ENCODE peak calls at places on chromosomes 16 and 17, in nine cellular contexts. L is A549, K is right lobe of liver, E is IMR-90, U is adrenal gland, C is breast epithelium, S is sigmoid colon, Q is tibial nerve, R is ovary. J is an unnamed sample.

GRCh38 chr17:9255838-9256237 is 234.5 kb downstream of the NTN1 start:
- DNase-seq in L (no peak), K (no peak), E (no peak), U (no peak), C (no peak), S (no peak), Q (no peak), R (no peak), J (no peak)

GRCh38 chr16:72974142-72974769 is 73.7 kb downstream of the ZFHX3 start:
- DNase-seq in L (no peak), K (peak; percentile 71), E (no peak), U (peak; percentile 52), C (no peak), S (no peak), Q (no peak), R (no peak), J (no peak)

GRCh38 chr16:12225816-12226480 is 249.4 kb downstream of the SNX29 start:
- DNase-seq in L (no peak), K (no peak), E (peak; percentile 53), U (no peak), C (no peak), S (no peak), Q (no peak), R (no peak), J (no peak)

GRCh38 chr17:4144411-4144747 is 1.4 kb downstream of the CYB5D2 start:
- DNase-seq in L (no peak), K (no peak), E (no peak), U (no peak), C (no peak), S (no peak), Q (no peak), R (no peak), J (no peak)

GRCh38 chr17:28338056-28338768 is 2.7 kb downstream of the TNFAIP1 start:
- DNase-seq in L (no peak), K (no peak), E (peak; percentile 86), U (peak; percentile 35), C (no peak), S (no peak), Q (no peak), R (no peak), J (no peak)

GRCh38 chr17:73347355-73347754 is 35.6 kb upstream of the CDC42EP4 start:
- DNase-seq in L (no peak), K (no peak), E (no peak), U (no peak), C (no peak), S (no peak), Q (no peak), R (no peak), J (no peak)

GRCh38 chr16:66199189-66199588 is 167.3 kb upstream of the CDH5 start:
- DNase-seq in L (no peak), K (no peak), E (peak; percentile 28), U (peak; percentile 30), C (no peak), S (no peak), Q (no peak), R (no peak), J (no peak)

GRCh38 chr17:18044609-18045008 is 5.4 kb downstream of the GID4 start:
- DNase-seq in L (no peak), K (no peak), E (no peak), U (peak; percentile 51), C (no peak), S (no peak), Q (no peak), R (no peak), J (no peak)

GRCh38 chr16:69166221-69166833 is 20.6 kb upstream of the SNTB2 start:
- DNase-seq in L (no peak), K (no peak), E (peak; percentile 82), U (no peak), C (no peak), S (peak; percentile 26), Q (no peak), R (no peak), J (no peak)

DNA sequence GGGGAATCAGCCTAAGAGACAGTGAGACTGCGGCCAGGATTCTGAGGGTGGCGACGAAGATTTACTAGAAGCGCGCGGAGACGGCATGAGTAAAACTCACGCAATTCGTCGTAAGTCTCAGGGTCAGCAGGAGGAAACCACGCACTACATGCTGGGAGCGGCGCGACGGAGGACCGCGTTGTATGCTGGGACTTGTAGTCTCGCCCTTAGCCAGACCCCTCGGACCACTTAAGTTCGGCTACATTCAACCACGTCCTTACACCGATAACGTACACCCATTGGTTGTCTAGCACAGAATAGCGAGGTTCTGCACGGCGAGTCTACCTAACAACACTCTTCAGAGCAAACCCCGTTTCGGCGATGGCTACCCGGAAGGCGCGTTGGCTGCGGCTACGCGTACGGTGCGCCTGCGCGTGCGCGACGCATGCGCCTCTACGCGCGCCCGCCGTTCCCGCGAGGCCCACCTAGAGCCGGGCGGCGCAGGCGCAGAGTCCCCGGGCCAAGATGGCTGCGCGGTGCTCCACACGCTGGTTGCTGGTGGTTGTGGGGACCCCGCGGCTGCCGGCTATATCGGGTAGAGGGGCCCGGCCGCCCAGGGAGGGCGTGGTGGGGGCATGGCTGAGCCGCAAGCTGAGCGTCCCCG is at the start of gene DNAJA3:
- DNase-seq in L (peak; percentile 98), K (peak; percentile 94), E (peak; percentile 96), U (peak; percentile 96), C (peak; percentile 89), S (peak; percentile 96), Q (peak; percentile 84), R (peak; percentile 89), J (peak; percentile 96)
- TF ChIP-seq POLR2A in L (peak; percentile 88), K (peak; percentile 84), E (peak; percentile 92), U (peak; percentile 42), C (no peak), S (peak; percentile 75), Q (peak; percentile 62), R (peak; percentile 74), J (peak; percentile 76)

GRCh38 chr16:75648265-75649076 is 898 bp downstream of the TERF2IP start:
- DNase-seq in L (peak; percentile 77), K (peak; percentile 83), E (peak; percentile 65), U (peak; percentile 88), C (peak; percentile 78), S (peak; percentile 90), Q (peak; percentile 87), R (peak; percentile 79), J (peak; percentile 90)
- H3K4me1 ChIP-seq in L (peaks cover 22% of the 10 kb centered on the region), K (no peaks in the 10 kb centered on the region), E (peaks cover 6% of the 10 kb centered on the region), U (peaks cover 55% of the 10 kb centered on the region), C (peaks cover 34% of the 10 kb centered on the region), S (no peaks in the 10 kb centered on the region), Q (peaks cover 47% of the 10 kb centered on the region), R (peaks cover 12% of the 10 kb centered on the region), J (no peaks in the 10 kb centered on the region)

DNA sequence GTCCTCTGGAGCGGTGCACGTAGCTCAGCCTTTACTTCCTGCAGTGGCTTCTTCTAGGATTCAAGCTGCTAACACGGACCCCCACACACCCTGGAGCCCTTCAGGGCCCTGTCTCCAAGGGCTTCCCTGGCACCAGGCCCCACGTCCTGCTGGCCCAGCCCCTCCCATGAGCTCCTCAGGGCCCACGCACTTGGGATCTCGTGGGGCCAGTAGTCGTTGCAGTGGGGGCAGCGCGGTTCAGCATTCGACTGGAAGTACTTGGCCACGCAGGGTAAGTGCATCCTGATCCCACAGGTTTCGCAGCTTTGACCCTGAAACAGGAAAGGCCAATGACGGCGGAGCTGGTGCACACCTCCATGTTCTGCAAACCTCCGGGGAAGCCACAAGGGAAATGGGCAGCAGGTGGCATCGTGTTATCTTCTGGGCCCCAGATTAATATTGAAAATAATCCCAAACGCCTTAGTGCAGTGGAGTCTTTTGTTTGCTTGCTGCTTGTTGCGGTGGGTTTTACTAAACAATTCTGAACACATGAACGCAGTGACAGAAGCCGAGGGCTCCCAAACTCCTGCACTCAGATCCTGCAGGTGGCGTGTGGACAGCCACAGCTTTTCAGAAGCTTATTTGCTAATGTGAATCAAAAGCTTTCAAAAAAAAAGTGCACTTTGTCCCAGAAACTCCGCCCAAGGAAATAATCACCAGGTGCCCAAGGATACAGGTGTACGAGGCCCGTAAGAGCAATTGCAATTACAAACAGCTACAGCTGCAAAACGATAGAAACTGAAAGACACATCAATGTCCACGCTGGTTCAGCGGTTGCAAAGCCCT is 22.4 kb downstream of the KDM8 start:
- DNase-seq in L (no peak), K (peak; percentile 47), E (no peak), U (no peak), C (no peak), S (no peak), Q (no peak), R (no peak), J (no peak)
- TF ChIP-seq POLR2A in L (no peak), K (no peak), E (no peak), U (no peak), C (no peak), S (no peak), Q (no peak), R (no peak), J (peak; percentile 48)

GRCh38 chr16:88487124-88487432 is 34.0 kb downstream of the ZFPM1 start:
- DNase-seq in L (no peak), K (no peak), E (no peak), U (no peak), C (no peak), S (no peak), Q (no peak), R (no peak), J (no peak)

GRCh38 chr16:88487920-88488842 is 35.1 kb downstream of the ZFPM1 start:
- DNase-seq in L (no peak), K (peak; percentile 95), E (no peak), U (no peak), C (no peak), S (no peak), Q (no peak), R (no peak), J (peak; percentile 99)

GRCh38 chr16:88489163-88489721 is 36.2 kb downstream of the ZFPM1 start:
- DNase-seq in L (no peak), K (no peak), E (no peak), U (no peak), C (no peak), S (no peak), Q (no peak), R (no peak), J (peak; percentile 67)

GRCh38 chr16:88484505-88485365 is 31.7 kb downstream of the ZFPM1 start:
- DNase-seq in L (no peak), K (no peak), E (no peak), U (no peak), C (no peak), S (no peak), Q (no peak), R (no peak), J (peak; percentile 79)

DNA sequence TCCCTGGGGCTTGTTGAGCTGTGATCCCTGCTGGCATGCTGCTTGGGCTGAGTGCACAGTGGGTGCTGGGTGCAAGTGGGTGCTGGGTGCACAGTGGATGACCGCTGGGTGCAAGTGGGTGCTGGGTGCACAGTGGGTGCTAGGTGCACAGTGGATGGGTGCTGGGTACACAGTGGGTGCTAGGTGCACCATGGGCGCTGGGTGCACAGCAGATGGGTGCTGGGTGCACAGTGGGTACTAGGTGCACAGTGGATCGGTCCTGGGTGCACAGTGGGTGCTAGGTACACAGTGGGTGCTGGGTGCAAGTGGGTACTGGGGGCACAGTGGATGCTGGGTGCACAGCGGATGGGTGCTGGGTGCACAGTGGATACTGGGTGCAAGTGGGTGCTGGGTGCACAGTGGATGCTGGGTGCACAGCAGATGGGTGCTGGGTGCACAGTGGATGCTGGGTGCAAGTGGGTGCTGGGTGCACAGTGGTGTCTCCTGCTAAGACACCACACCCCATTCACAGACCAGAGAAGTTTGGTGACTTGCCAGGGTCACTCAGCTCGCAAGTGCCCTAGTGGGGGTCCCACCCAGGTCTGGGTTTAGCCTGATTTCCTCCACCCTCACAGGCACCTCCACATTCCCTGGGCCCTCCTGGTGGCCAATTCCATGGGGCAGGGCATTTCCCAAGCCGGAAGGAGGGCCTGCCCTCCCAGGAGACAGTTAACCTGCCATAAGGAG is 33.5 kb downstream of the ZFPM1 start:
- DNase-seq in L (no peak), K (no peak), E (no peak), U (no peak), C (no peak), S (no peak), Q (no peak), R (no peak), J (no peak)
- H3K4me1 ChIP-seq in L (peaks cover 20% of the 10 kb centered on the region), K (no peaks in the 10 kb centered on the region), E (no peaks in the 10 kb centered on the region), U (no peaks in the 10 kb centered on the region), C (no peaks in the 10 kb centered on the region), S (no peaks in the 10 kb centered on the region), Q (no peaks in the 10 kb centered on the region), R (no peaks in the 10 kb centered on the region), J (no peaks in the 10 kb centered on the region)